ENCODE peak calls at places on chromosomes 3 and 15, in five cellular contexts. Z is WTC11, E is HepG2, Q is HCT116, I is H1. H is an unnamed sample.

GRCh38 chr3:121202573-121202972 is 294.6 kb downstream of the STXBP5L start:
- DNase-seq in I (no peak), Q (no peak), E (no peak), Z (no peak), H (no peak)

GRCh38 chr3:131564812-131565211 is 62.0 kb upstream of the MRPL3 start:
- DNase-seq in I (no peak), Q (no peak), Z (no peak), E (no peak), H (no peak)

GRCh38 chr15:37059051-37059450 is 41.3 kb downstream of the MEIS2 start:
- DNase-seq in Q (peak), E (no peak), Z (no peak), I (no peak), H (no peak)

GRCh38 chr15:85704720-85705119 is 90.0 kb downstream of the KLHL25 start:
- DNase-seq in Z (no peak), E (no peak), Q (no peak), I (no peak), H (no peak)

GRCh38 chr15:63599401-63600000 is 2.3 kb downstream of the FBXL22 start:
- DNase-seq in Q (no peak), Z (peak), I (peak), E (peak), H (no peak)

GRCh38 chr15:66846811-66847210 is 144.8 kb downstream of the SMAD6 start:
- DNase-seq in Q (no peak), I (no peak), E (no peak), Z (no peak), H (no peak)

GRCh38 chr3:12870942-12871341 is 29.6 kb upstream of the RPL32 start:
- DNase-seq in E (no peak), I (no peak), Q (no peak), Z (no peak), H (no peak)

GRCh38 chr3:184814214-184814613 is 2.2 kb downstream of the VPS8 start:
- DNase-seq in Z (no peak), Q (no peak), I (no peak), E (no peak), H (no peak)

GRCh38 chr15:70596354-70597055 is 166.9 kb downstream of the UACA start:
- DNase-seq in Q (peak), E (peak), Z (no peak), I (no peak), H (no peak)

GRCh38 chr15:69558138-69558409 is 105.5 kb downstream of the RPLP1 start:
- DNase-seq in Q (no peak), I (no peak), E (no peak), Z (no peak), H (no peak)

GRCh38 chr15:71189723-71190122 is 74.5 kb downstream of the THSD4 start:
- DNase-seq in Q (no peak), Z (no peak), E (no peak), I (peak), H (no peak)

GRCh38 chr15:77869021-77869895 is 208.3 kb downstream of the TBC1D2B start:
- DNase-seq in I (no peak), E (no peak), Z (no peak), Q (no peak), H (no peak)

GRCh38 chr3:2354702-2355101 is 256.0 kb downstream of the CNTN4 start:
- DNase-seq in Z (no peak), Q (no peak), I (no peak), E (no peak), H (peak)

GRCh38 chr3:100548053-100548452 is 55.6 kb downstream of the TMEM45A start:
- DNase-seq in Z (no peak), I (no peak), Q (no peak), E (no peak), H (no peak)

GRCh38 chr15:62896969-62897486 is 145.5 kb upstream of the TPM1 start:
- DNase-seq in E (peak), I (no peak), Q (peak), Z (no peak), H (no peak)

GRCh38 chr15:52136471-52136993 is 24.0 kb upstream of the BCL2L10 start:
- DNase-seq in E (no peak), Z (no peak), Q (no peak), I (no peak), H (no peak)

GRCh38 chr15:31977812-31978662 is 52.3 kb upstream of the CHRNA7 start:
- DNase-seq in E (peak), Q (peak), Z (peak), I (peak), H (peak)

GRCh38 chr15:31081568-31082250 is 19.8 kb downstream of the TRPM1 start:
- DNase-seq in E (no peak), Q (no peak), I (no peak), Z (no peak), H (no peak)

GRCh38 chr15:86021281-86022264 is 58.1 kb upstream of the AGBL1 start:
- DNase-seq in E (no peak), Z (no peak), Q (no peak), I (no peak), H (no peak)

GRCh38 chr3:69306239-69307185 is 79.4 kb downstream of the FRMD4B start:
- DNase-seq in Z (peak), I (peak), Q (peak), E (peak), H (peak)

GRCh38 chr3:46931631-46932441 is 44.7 kb downstream of the CCDC12 start:
- DNase-seq in Z (no peak), E (peak), Q (no peak), I (no peak), H (no peak)

GRCh38 chr3:25468866-25469319 is 40.8 kb downstream of the RARB start:
- DNase-seq in Z (peak), I (no peak), E (no peak), Q (no peak), H (no peak)

GRCh38 chr15:43463998-43464397 is 29.0 kb downstream of the TP53BP1 start:
- DNase-seq in I (no peak), Q (no peak), Z (no peak), E (no peak), H (no peak)

GRCh38 chr3:126111566-126112475 is 27.9 kb upstream of the SLC41A3 start:
- DNase-seq in Z (no peak), I (peak), Q (no peak), E (no peak), H (no peak)

GRCh38 chr15:75532413-75533250 is 46.5 kb downstream of the PTPN9 start:
- DNase-seq in Q (peak), E (peak), I (peak), Z (peak), H (peak)

GRCh38 chr15:96333194-96334016 is 2.9 kb downstream of the NR2F2 start:
- DNase-seq in I (peak), E (no peak), Z (peak), Q (no peak), H (no peak)

GRCh38 chr3:111579495-111579894 is 15.7 kb downstream of the ZBED2 start:
- DNase-seq in Q (no peak), I (no peak), Z (no peak), E (no peak), H (no peak)

GRCh38 chr3:31105438-31106077 is 211.1 kb upstream of the GADL1 start:
- DNase-seq in Z (no peak), I (no peak), Q (no peak), E (no peak), H (no peak)

GRCh38 chr15:31200735-31201151 is 99.2 kb upstream of the TRPM1 start:
- DNase-seq in E (peak), Z (peak), Q (no peak), I (peak), H (no peak)

GRCh38 chr15:70345251-70346019 is 247.7 kb upstream of the TLE3 start:
- DNase-seq in Q (no peak), Z (no peak), I (peak), E (no peak), H (no peak)

GRCh38 chr3:127535901-127536817 is 54.4 kb downstream of the TPRA1 start:
- DNase-seq in E (no peak), Q (no peak), I (no peak), Z (no peak), H (no peak)

GRCh38 chr3:37024092-37024491 is 30.8 kb downstream of the MLH1 start:
- DNase-seq in Z (no peak), I (no peak), E (no peak), Q (peak), H (no peak)

GRCh38 chr3:121482651-121483050 is 63.1 kb downstream of the POLQ start:
- DNase-seq in E (no peak), I (no peak), Z (no peak), Q (no peak), H (no peak)

GRCh38 chr3:177904661-177905060 is 631.6 kb upstream of the KCNMB2 start:
- DNase-seq in Z (no peak), Q (no peak), E (no peak), I (no peak), H (no peak)
- TF ChIP-seq SP1 in Z (no peak), Q (no peak), E (no peak), I (no peak), H (no peak)

DNA sequence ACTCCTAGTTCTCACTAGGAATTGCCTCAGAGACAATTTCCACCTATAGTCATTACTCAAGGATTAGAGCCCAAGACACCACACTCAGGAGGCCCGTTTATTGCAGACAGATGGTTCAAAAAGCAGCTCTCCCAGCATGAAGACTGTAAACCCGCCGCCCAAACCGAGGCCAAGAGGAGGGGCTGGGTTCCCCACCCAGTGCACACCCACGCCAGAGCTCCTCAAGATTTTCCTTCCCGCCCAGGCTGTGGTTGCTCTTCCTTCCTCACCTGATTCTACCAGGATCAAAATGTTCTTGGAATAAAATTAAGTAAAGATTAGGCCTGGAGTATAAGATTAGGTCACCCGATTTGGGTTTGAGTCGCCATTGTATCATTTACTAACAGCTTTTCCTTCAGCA is 364.4 kb downstream of the MECOM start:
- DNase-seq in I (no peak), Z (no peak), Q (no peak), E (no peak), H (no peak)
- TF ChIP-seq SP1 in I (no peak), Z (no peak), Q (no peak), E (no peak), H (no peak)

GRCh38 chr3:151946606-151947005 is 73.2 kb downstream of the SUCNR1 start:
- DNase-seq in Q (no peak), E (no peak), Z (no peak), I (no peak), H (no peak)
- TF ChIP-seq SP1 in Q (no peak), E (no peak), Z (no peak), I (no peak), H (no peak)

GRCh38 chr15:89781055-89781454 is 4.9 kb downstream of the MESP2 start:
- DNase-seq in E (no peak), Z (no peak), I (no peak), Q (no peak), H (no peak)
- TF ChIP-seq SP1 in E (no peak), Z (no peak), I (no peak), Q (no peak), H (no peak)

GRCh38 chr3:32948625-32949445 is 2.6 kb upstream of the CCR4 start:
- DNase-seq in I (peak), Z (no peak), E (no peak), Q (no peak), H (no peak)

GRCh38 chr3:32946973-32947372 is 4.5 kb upstream of the CCR4 start:
- DNase-seq in Q (no peak), Z (no peak), I (no peak), E (no peak), H (no peak)

GRCh38 chr3:32950516-32950915 is 928 bp upstream of the CCR4 start:
- DNase-seq in Z (no peak), I (peak), E (no peak), Q (no peak), H (no peak)

GRCh38 chr3:32945136-32945535 is 6.3 kb upstream of the CCR4 start:
- DNase-seq in E (no peak), I (no peak), Z (no peak), Q (peak), H (no peak)

GRCh38 chr3:32947466-32948238 is 3.8 kb upstream of the CCR4 start:
- DNase-seq in Z (peak), E (peak), I (peak), Q (peak), H (peak)
- TF ChIP-seq SP1 in Z (no peak), E (no peak), I (no peak), Q (no peak), H (no peak)

DNA sequence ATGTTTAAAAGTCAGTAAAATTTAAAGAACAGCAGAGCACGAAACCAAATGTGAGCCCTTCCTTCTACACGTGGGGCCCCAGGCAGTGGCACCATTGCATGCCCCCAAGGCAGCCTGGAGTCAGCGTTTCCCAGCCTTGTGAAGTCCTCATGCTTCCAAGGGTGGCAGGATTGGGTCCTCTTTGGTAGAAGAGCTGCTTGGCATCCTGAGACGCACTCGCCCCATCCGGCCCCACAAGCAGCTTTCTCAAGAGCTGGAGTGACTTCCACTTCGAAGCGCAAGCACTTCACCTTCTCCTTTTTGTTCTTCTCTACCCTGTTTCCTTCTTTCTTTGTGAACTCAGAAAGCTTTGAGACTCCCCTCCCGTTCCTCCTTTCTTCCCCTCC is 34.7 kb downstream of the ZNF710 start:
- DNase-seq in Q (no peak), E (no peak), Z (no peak), I (no peak), H (no peak)
- TF ChIP-seq SP1 in Q (no peak), E (no peak), Z (no peak), I (no peak), H (no peak)

DNA sequence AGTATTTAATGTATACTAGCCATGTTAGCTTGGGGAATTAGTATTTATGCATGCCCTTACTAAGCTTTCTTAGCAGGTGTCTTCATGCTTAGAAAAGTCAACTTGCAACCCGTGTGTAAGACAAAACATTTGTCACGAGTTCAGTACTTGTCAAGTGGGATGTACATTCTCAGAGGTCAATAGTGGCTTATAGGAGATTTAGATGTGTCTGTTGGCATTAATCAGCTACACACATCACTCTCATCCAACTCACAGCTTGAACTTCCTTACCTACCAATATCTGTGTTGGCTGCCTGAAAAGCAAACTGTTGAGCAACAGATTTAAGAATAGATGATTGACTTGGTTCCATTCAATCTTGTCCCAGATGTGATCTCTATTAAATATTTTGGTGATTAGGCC is 109.5 kb downstream of the ROBO2 start:
- DNase-seq in I (no peak), Z (no peak), Q (no peak), E (no peak), H (no peak)
- TF ChIP-seq SP1 in I (no peak), Z (no peak), Q (no peak), E (no peak), H (no peak)

H was measured in HEK293T.